ENCODE peak calls at places on chromosomes 3 and 15, in seven cellular contexts. One of them, this sample, is unnamed.

GRCh38 chr15:85752591-85752990 is 42.1 kb downstream of the KLHL25 start:
- DNase-seq in activated CD8-positive, alpha-beta memory T cell treated with anti-CD3 and anti-CD28 coated beads for 1 hour: no peak
- DNase-seq in iPS-NIHi11: no peak
- DNase-seq in heart left ventricle: peak
- DNase-seq in NCI-H1694: peak
- DNase-seq in T1000: no peak
- DNase-seq in stimulated activated CD4-positive, alpha-beta T cell treated with anti-CD3 and anti-CD28 coated beads, Interleukin-2, amount 100 ng/mL, for 24 hours: no peak
- DNase-seq in this sample: no peak

GRCh38 chr3:7381741-7382140 is 520.8 kb downstream of the GRM7 start:
- DNase-seq in stimulated activated CD4-positive, alpha-beta T cell treated with anti-CD3 and anti-CD28 coated beads, Interleukin-2, amount 100 ng/mL, for 24 hours: no peak
- DNase-seq in NCI-H1694: no peak
- DNase-seq in heart left ventricle: no peak
- DNase-seq in T1000: no peak
- DNase-seq in iPS-NIHi11: no peak
- DNase-seq in activated CD8-positive, alpha-beta memory T cell treated with anti-CD3 and anti-CD28 coated beads for 1 hour: no peak
- DNase-seq in this sample: no peak

GRCh38 chr3:161821591-161821990 is 325.0 kb downstream of the OTOL1 start:
- DNase-seq in stimulated activated CD4-positive, alpha-beta T cell treated with anti-CD3 and anti-CD28 coated beads, Interleukin-2, amount 100 ng/mL, for 24 hours: no peak
- DNase-seq in iPS-NIHi11: no peak
- DNase-seq in heart left ventricle: no peak
- DNase-seq in NCI-H1694: no peak
- DNase-seq in T1000: no peak
- DNase-seq in activated CD8-positive, alpha-beta memory T cell treated with anti-CD3 and anti-CD28 coated beads for 1 hour: no peak
- DNase-seq in this sample: peak

GRCh38 chr3:184259396-184259877 is 1.9 kb downstream of the CAMK2N2 start:
- DNase-seq in iPS-NIHi11: no peak
- DNase-seq in NCI-H1694: no peak
- DNase-seq in stimulated activated CD4-positive, alpha-beta T cell treated with anti-CD3 and anti-CD28 coated beads, Interleukin-2, amount 100 ng/mL, for 24 hours: no peak
- DNase-seq in activated CD8-positive, alpha-beta memory T cell treated with anti-CD3 and anti-CD28 coated beads for 1 hour: no peak
- DNase-seq in T1000: no peak
- DNase-seq in heart left ventricle: no peak
- DNase-seq in this sample: no peak

GRCh38 chr15:61528590-61528929 is 299.5 kb upstream of the RORA start:
- DNase-seq in activated CD8-positive, alpha-beta memory T cell treated with anti-CD3 and anti-CD28 coated beads for 1 hour: no peak
- DNase-seq in NCI-H1694: no peak
- DNase-seq in iPS-NIHi11: no peak
- DNase-seq in heart left ventricle: no peak
- DNase-seq in T1000: no peak
- DNase-seq in stimulated activated CD4-positive, alpha-beta T cell treated with anti-CD3 and anti-CD28 coated beads, Interleukin-2, amount 100 ng/mL, for 24 hours: no peak
- DNase-seq in this sample: no peak

GRCh38 chr3:57983734-57984518 is 24.3 kb upstream of the FLNB start:
- DNase-seq in stimulated activated CD4-positive, alpha-beta T cell treated with anti-CD3 and anti-CD28 coated beads, Interleukin-2, amount 100 ng/mL, for 24 hours: peak
- DNase-seq in T1000: peak
- DNase-seq in iPS-NIHi11: no peak
- DNase-seq in NCI-H1694: no peak
- DNase-seq in heart left ventricle: peak
- DNase-seq in activated CD8-positive, alpha-beta memory T cell treated with anti-CD3 and anti-CD28 coated beads for 1 hour: no peak
- DNase-seq in this sample: peak

GRCh38 chr3:43161684-43162512 is 56.0 kb upstream of the POMGNT2 start:
- DNase-seq in heart left ventricle: no peak
- DNase-seq in stimulated activated CD4-positive, alpha-beta T cell treated with anti-CD3 and anti-CD28 coated beads, Interleukin-2, amount 100 ng/mL, for 24 hours: no peak
- DNase-seq in activated CD8-positive, alpha-beta memory T cell treated with anti-CD3 and anti-CD28 coated beads for 1 hour: no peak
- DNase-seq in T1000: no peak
- DNase-seq in NCI-H1694: no peak
- DNase-seq in iPS-NIHi11: no peak
- DNase-seq in this sample: no peak

GRCh38 chr3:101928890-101929289 is 79.6 kb downstream of the NFKBIZ start:
- DNase-seq in heart left ventricle: no peak
- DNase-seq in iPS-NIHi11: no peak
- DNase-seq in activated CD8-positive, alpha-beta memory T cell treated with anti-CD3 and anti-CD28 coated beads for 1 hour: no peak
- DNase-seq in NCI-H1694: no peak
- DNase-seq in T1000: peak
- DNase-seq in stimulated activated CD4-positive, alpha-beta T cell treated with anti-CD3 and anti-CD28 coated beads, Interleukin-2, amount 100 ng/mL, for 24 hours: no peak
- DNase-seq in this sample: no peak

GRCh38 chr3:66405701-66406091 is 95.1 kb downstream of the LRIG1 start:
- DNase-seq in T1000: peak
- DNase-seq in stimulated activated CD4-positive, alpha-beta T cell treated with anti-CD3 and anti-CD28 coated beads, Interleukin-2, amount 100 ng/mL, for 24 hours: no peak
- DNase-seq in activated CD8-positive, alpha-beta memory T cell treated with anti-CD3 and anti-CD28 coated beads for 1 hour: no peak
- DNase-seq in iPS-NIHi11: no peak
- DNase-seq in heart left ventricle: peak
- DNase-seq in NCI-H1694: no peak
- DNase-seq in this sample: no peak

GRCh38 chr3:140584549-140584948 is 93.3 kb upstream of the TRIM42 start:
- DNase-seq in T1000: no peak
- DNase-seq in activated CD8-positive, alpha-beta memory T cell treated with anti-CD3 and anti-CD28 coated beads for 1 hour: no peak
- DNase-seq in iPS-NIHi11: no peak
- DNase-seq in NCI-H1694: no peak
- DNase-seq in heart left ventricle: no peak
- DNase-seq in stimulated activated CD4-positive, alpha-beta T cell treated with anti-CD3 and anti-CD28 coated beads, Interleukin-2, amount 100 ng/mL, for 24 hours: no peak
- DNase-seq in this sample: no peak

GRCh38 chr3:89113887-89114840 is 6.7 kb downstream of the EPHA3 start:
- DNase-seq in activated CD8-positive, alpha-beta memory T cell treated with anti-CD3 and anti-CD28 coated beads for 1 hour: no peak
- DNase-seq in NCI-H1694: peak
- DNase-seq in stimulated activated CD4-positive, alpha-beta T cell treated with anti-CD3 and anti-CD28 coated beads, Interleukin-2, amount 100 ng/mL, for 24 hours: peak
- DNase-seq in iPS-NIHi11: peak
- DNase-seq in heart left ventricle: peak
- DNase-seq in T1000: peak
- DNase-seq in this sample: peak

GRCh38 chr3:146972726-146973125 is 367.6 kb upstream of the PLSCR5 start:
- DNase-seq in iPS-NIHi11: no peak
- DNase-seq in stimulated activated CD4-positive, alpha-beta T cell treated with anti-CD3 and anti-CD28 coated beads, Interleukin-2, amount 100 ng/mL, for 24 hours: no peak
- DNase-seq in activated CD8-positive, alpha-beta memory T cell treated with anti-CD3 and anti-CD28 coated beads for 1 hour: no peak
- DNase-seq in T1000: no peak
- DNase-seq in heart left ventricle: no peak
- DNase-seq in NCI-H1694: no peak
- DNase-seq in this sample: no peak

GRCh38 chr15:49718234-49718633 is 97.4 kb downstream of the DTWD1 start:
- DNase-seq in T1000: no peak
- DNase-seq in stimulated activated CD4-positive, alpha-beta T cell treated with anti-CD3 and anti-CD28 coated beads, Interleukin-2, amount 100 ng/mL, for 24 hours: no peak
- DNase-seq in activated CD8-positive, alpha-beta memory T cell treated with anti-CD3 and anti-CD28 coated beads for 1 hour: no peak
- DNase-seq in NCI-H1694: no peak
- DNase-seq in iPS-NIHi11: no peak
- DNase-seq in heart left ventricle: no peak
- DNase-seq in this sample: no peak

GRCh38 chr3:183800221-183800863 is 25.0 kb downstream of the MAP6D1 start:
- DNase-seq in activated CD8-positive, alpha-beta memory T cell treated with anti-CD3 and anti-CD28 coated beads for 1 hour: no peak
- DNase-seq in iPS-NIHi11: no peak
- DNase-seq in heart left ventricle: no peak
- DNase-seq in NCI-H1694: no peak
- DNase-seq in T1000: no peak
- DNase-seq in stimulated activated CD4-positive, alpha-beta T cell treated with anti-CD3 and anti-CD28 coated beads, Interleukin-2, amount 100 ng/mL, for 24 hours: no peak
- DNase-seq in this sample: no peak

GRCh38 chr3:140438736-140439505 is 238.9 kb upstream of the TRIM42 start:
- DNase-seq in activated CD8-positive, alpha-beta memory T cell treated with anti-CD3 and anti-CD28 coated beads for 1 hour: no peak
- DNase-seq in NCI-H1694: no peak
- DNase-seq in iPS-NIHi11: no peak
- DNase-seq in heart left ventricle: no peak
- DNase-seq in T1000: no peak
- DNase-seq in stimulated activated CD4-positive, alpha-beta T cell treated with anti-CD3 and anti-CD28 coated beads, Interleukin-2, amount 100 ng/mL, for 24 hours: no peak
- DNase-seq in this sample: no peak

GRCh38 chr3:44420676-44421075 is 56.8 kb downstream of the ZNF445 start:
- DNase-seq in activated CD8-positive, alpha-beta memory T cell treated with anti-CD3 and anti-CD28 coated beads for 1 hour: no peak
- DNase-seq in heart left ventricle: no peak
- DNase-seq in iPS-NIHi11: no peak
- DNase-seq in stimulated activated CD4-positive, alpha-beta T cell treated with anti-CD3 and anti-CD28 coated beads, Interleukin-2, amount 100 ng/mL, for 24 hours: no peak
- DNase-seq in T1000: no peak
- DNase-seq in NCI-H1694: no peak
- DNase-seq in this sample: no peak

GRCh38 chr15:75043509-75044257 is 20.3 kb downstream of the PPCDC start:
- DNase-seq in T1000: peak
- DNase-seq in stimulated activated CD4-positive, alpha-beta T cell treated with anti-CD3 and anti-CD28 coated beads, Interleukin-2, amount 100 ng/mL, for 24 hours: no peak
- DNase-seq in activated CD8-positive, alpha-beta memory T cell treated with anti-CD3 and anti-CD28 coated beads for 1 hour: no peak
- DNase-seq in iPS-NIHi11: no peak
- DNase-seq in NCI-H1694: no peak
- DNase-seq in heart left ventricle: peak
- DNase-seq in this sample: no peak

This sample was measured in NCI-H524.